ENCODE peak calls at places on chromosomes 13 and 19, in ten cellular contexts. F is H9; J is activated T-cell treated with anti-CD3 and anti-CD28 coated beads, Interleukin-2, amount 50 U/mL, for 24 hours; W is heart left ventricle; L is effector CD8-positive, alpha-beta T cell; A is activated CD4-positive, alpha-beta T cell treated with anti-CD3 and anti-CD28 coated beads, Interleukin-2, amount 10 ng/mL, durations not matched to agents 7 days and 5 days; I is naive thymus-derived CD8-positive, alpha-beta T cell; Z is cardiac fibroblast; Y is GM12878; T is stimulated activated CD8-positive, alpha-beta memory T cell treated with anti-CD3 and anti-CD28 coated beads, Interleukin-4, amount 100 ng/mL, for 48 hours. H is an unnamed sample.

GRCh38 chr13:27968316-27969072 is 621 bp downstream of the CDX2 start:
- DNase-seq in L (no peak), T (no peak), Y (no peak), J (no peak), I (no peak), Z (no peak), F (peak), W (no peak), A (no peak), H (no peak)

GRCh38 chr13:32669030-32669646 is 82.9 kb downstream of the PDS5B start:
- DNase-seq in L (no peak), A (peak), F (no peak), T (no peak), Y (no peak), I (no peak), J (no peak), Z (peak), W (no peak), H (no peak)

GRCh38 chr19:29735821-29736220 is 20.8 kb upstream of the C19orf12 start:
- DNase-seq in L (no peak), F (no peak), Y (no peak), Z (no peak), J (no peak), T (no peak), W (no peak), A (no peak), I (no peak), H (no peak)

GRCh38 chr13:81781471-81781870 is 1440.5 kb upstream of the SPRY2 start:
- DNase-seq in Z (no peak), W (no peak), L (no peak), F (no peak), T (no peak), A (no peak), Y (no peak), I (no peak), J (no peak), H (no peak)

GRCh38 chr19:1163283-1163933 is 10.7 kb downstream of the SBNO2 start:
- DNase-seq in I (no peak), Y (no peak), T (no peak), J (no peak), A (no peak), W (peak), Z (no peak), F (no peak), L (no peak), H (no peak)

GRCh38 chr13:90918551-90918950 is 428.9 kb upstream of the MIR17HG start:
- DNase-seq in Z (peak), W (no peak), L (no peak), J (no peak), A (no peak), T (no peak), I (no peak), Y (no peak), F (no peak), H (no peak)

GRCh38 chr13:42396501-42396900 is 124.5 kb downstream of the AKAP11 start:
- DNase-seq in Y (no peak), F (no peak), I (no peak), J (peak), T (peak), W (no peak), Z (no peak), A (peak), L (no peak), H (peak)

GRCh38 chr19:11166281-11167142 is 10.9 kb upstream of the SPC24 start:
- DNase-seq in Z (peak), F (no peak), W (peak), A (no peak), Y (no peak), T (no peak), J (no peak), L (no peak), I (no peak), H (no peak)

GRCh38 chr19:38228491-38229439 is 4.7 kb upstream of the DPF1 start:
- DNase-seq in Z (no peak), W (no peak), F (peak), J (no peak), T (no peak), A (no peak), L (no peak), I (no peak), Y (no peak), H (no peak)

GRCh38 chr19:6817179-6817578 is 44.7 kb downstream of the VAV1 start:
- DNase-seq in Y (no peak), W (no peak), J (no peak), F (no peak), Z (no peak), L (no peak), A (no peak), I (no peak), T (no peak), H (no peak)

GRCh38 chr13:97328222-97328790 is 105.7 kb upstream of the RAP2A start:
- DNase-seq in I (no peak), L (no peak), Z (peak), A (no peak), F (peak), T (no peak), W (no peak), Y (no peak), J (no peak), H (no peak)

GRCh38 chr19:1904385-1905070 is 671 bp upstream of the ADAT3 start:
- DNase-seq in A (no peak), T (no peak), Y (peak), W (no peak), Z (peak), J (no peak), F (peak), I (no peak), L (no peak), H (no peak)

GRCh38 chr13:112726018-112726767 is 36.4 kb downstream of the ATP11A start:
- DNase-seq in W (no peak), J (no peak), A (no peak), T (no peak), L (no peak), Z (no peak), I (no peak), Y (no peak), F (peak), H (no peak)

GRCh38 chr19:6232567-6232966 is 47.2 kb downstream of the MLLT1 start:
- DNase-seq in A (no peak), T (no peak), Z (peak), W (no peak), J (no peak), L (no peak), Y (no peak), F (no peak), I (no peak), H (no peak)

GRCh38 chr19:51735759-51736449 is 12.1 kb upstream of the HAS1 start:
- DNase-seq in I (no peak), T (no peak), J (no peak), L (no peak), F (no peak), Y (no peak), Z (peak), A (no peak), W (peak), H (no peak)

GRCh38 chr13:30464496-30465351 is 1.0 kb downstream of the HMGB1 start:
- DNase-seq in W (peak), T (peak), I (peak), F (peak), J (peak), L (peak), Y (no peak), A (peak), Z (peak), H (peak)

GRCh38 chr19:54422136-54422535 is 6.9 kb downstream of the TTYH1 start:
- DNase-seq in I (no peak), W (no peak), A (no peak), L (no peak), J (no peak), F (peak), Y (no peak), Z (no peak), T (no peak), H (no peak)

GRCh38 chr19:681029-681626 is 4.9 kb downstream of the FSTL3 start:
- DNase-seq in I (peak), L (no peak), J (no peak), W (peak), A (peak), T (no peak), Z (peak), F (no peak), Y (no peak), H (no peak)

GRCh38 chr13:34731486-34731885 is 210.6 kb upstream of the NBEA start:
- DNase-seq in T (no peak), L (no peak), I (no peak), A (no peak), F (no peak), J (no peak), Z (no peak), Y (no peak), W (no peak), H (no peak)

GRCh38 chr13:110826861-110827672 is 87.8 kb downstream of the ANKRD10 start:
- DNase-seq in J (no peak), I (no peak), F (no peak), A (no peak), Z (no peak), W (no peak), T (no peak), L (no peak), Y (no peak), H (no peak)

GRCh38 chr19:50695251-50696064 is 24.1 kb downstream of the SHANK1 start:
- DNase-seq in F (no peak), J (peak), A (peak), Y (no peak), T (peak), L (no peak), Z (peak), I (no peak), W (no peak), H (peak)

GRCh38 chr19:50921391-50922315 is 10.5 kb upstream of the KLK4 start:
- DNase-seq in Z (no peak), T (no peak), L (no peak), J (no peak), W (no peak), A (no peak), Y (no peak), I (no peak), F (no peak), H (no peak)

GRCh38 chr19:57675881-57676280 is 5.9 kb upstream of the ZNF551 start:
- DNase-seq in A (no peak), F (no peak), T (no peak), J (no peak), Y (no peak), I (no peak), L (no peak), Z (no peak), W (no peak), H (no peak)

GRCh38 chr13:54945978-54946377 is 1917.4 kb downstream of the OLFM4 start:
- DNase-seq in F (no peak), Z (no peak), J (no peak), I (no peak), L (no peak), Y (no peak), T (no peak), A (no peak), W (no peak), H (no peak)